ENCODE peak calls at places on chromosomes 6 and 20, in eight cellular contexts. J is HFF-Myc, C is cardiac muscle cell, K is MV-4-11, P is NAMALWA, W is coronary artery, S is Right ventricle myocardium superior, G is iris pigment epithelial cell. A is an unnamed sample.

GRCh38 chr6:33247977-33248642 is 23.6 kb downstream of the VPS52 start:
- DNase-seq in K (peak; percentile 76), S (peak; percentile 92), C (peak; percentile 91), J (peak; percentile 77), W (peak; percentile 90), G (peak; percentile 82), P (peak; percentile 94), A (peak; percentile 89)

GRCh38 chr6:83119742-83120300 is 52.4 kb downstream of the DOP1A start:
- DNase-seq in S (no peak), W (no peak), K (no peak), C (peak; percentile 4), P (no peak), G (peak; percentile 31), J (no peak), A (no peak)

GRCh38 chr6:108781419-108782110 is 66.7 kb upstream of the ARMC2 start:
- DNase-seq in G (no peak), K (no peak), P (no peak), C (no peak), S (no peak), W (no peak), J (no peak), A (peak; percentile 23)

GRCh38 chr20:4848041-4848440 is 126.3 kb downstream of the PRND start:
- DNase-seq in P (no peak), J (no peak), G (no peak), K (no peak), C (no peak), W (no peak), S (no peak), A (no peak)

GRCh38 chr20:49446808-49447207 is 35.7 kb downstream of the KCNB1 start:
- DNase-seq in J (no peak), W (peak; percentile 89), S (peak; percentile 90), P (no peak), K (peak; percentile 30), G (no peak), C (peak; percentile 87), A (no peak)

GRCh38 chr6:146785001-146785585 is 186.3 kb downstream of the ADGB start:
- DNase-seq in P (peak; percentile 76), K (peak; percentile 57), C (peak; percentile 66), G (peak; percentile 53), J (peak; percentile 32), S (no peak), W (no peak), A (no peak)

GRCh38 chr20:36384022-36384619 is 78.0 kb downstream of the DLGAP4 start:
- DNase-seq in W (no peak), J (peak; percentile 11), C (peak; percentile 43), S (no peak), K (peak; percentile 27), G (peak; percentile 29), P (peak; percentile 76), A (no peak)

GRCh38 chr6:10837692-10837996 is 695 bp downstream of the MAK start:
- DNase-seq in S (no peak), G (peak; percentile 4), W (no peak), C (peak; percentile 13), K (no peak), J (no peak), P (peak; percentile 51), A (peak; percentile 26)

GRCh38 chr20:48267825-48268615 is 482.7 kb upstream of the SULF2 start:
- DNase-seq in G (no peak), P (no peak), K (no peak), J (no peak), W (peak; percentile 43), C (no peak), S (no peak), A (no peak)

GRCh38 chr6:125377621-125378020 is 75.9 kb upstream of the HDDC2 start:
- DNase-seq in P (no peak), J (peak; percentile 77), S (no peak), W (no peak), K (peak; percentile 97), C (peak; percentile 84), G (peak; percentile 23), A (no peak)

GRCh38 chr6:7073082-7073783 is 34.5 kb upstream of the RREB1 start:
- DNase-seq in J (no peak), G (no peak), K (no peak), W (no peak), S (no peak), P (no peak), C (no peak), A (no peak)

GRCh38 chr20:60057123-60057865 is 99.1 kb downstream of the CDH26 start:
- DNase-seq in C (peak; percentile 70), W (no peak), K (peak; percentile 92), P (peak; percentile 73), G (peak; percentile 63), J (peak; percentile 51), S (peak; percentile 70), A (peak; percentile 83)

GRCh38 chr6:135488023-135488422 is 9.5 kb downstream of the AHI1 start:
- DNase-seq in J (peak; percentile 10), P (no peak), G (peak; percentile 84), S (no peak), K (no peak), W (no peak), C (peak; percentile 67), A (no peak)

GRCh38 chr6:43436577-43437282 is 9.4 kb downstream of the ABCC10 start:
- DNase-seq in S (no peak), C (peak; percentile 96), J (peak; percentile 78), P (no peak), G (peak; percentile 83), W (no peak), K (no peak), A (no peak)

GRCh38 chr6:152459245-152459644 is 177.9 kb downstream of the SYNE1 start:
- DNase-seq in P (no peak), S (no peak), G (no peak), K (no peak), C (no peak), J (no peak), W (no peak), A (no peak)

GRCh38 chr6:18016133-18016532 is 28.7 kb upstream of the KIF13A start:
- DNase-seq in P (no peak), K (no peak), J (no peak), C (no peak), S (no peak), W (no peak), G (no peak), A (no peak)

GRCh38 chr20:50930139-50931047 is 844 bp downstream of the ADNP start:
- DNase-seq in S (peak; percentile 59), J (no peak), K (no peak), C (no peak), P (peak; percentile 23), W (no peak), G (peak; percentile 8), A (peak; percentile 38)

GRCh38 chr20:721876-722275 is 46.3 kb upstream of the SCRT2 start:
- DNase-seq in W (no peak), K (no peak), S (no peak), G (no peak), P (no peak), J (no peak), C (no peak), A (no peak)

GRCh38 chr20:61949714-61950630 is 115.7 kb downstream of the TAF4 start:
- DNase-seq in K (no peak), P (no peak), G (no peak), S (peak; percentile 24), W (no peak), C (no peak), J (no peak), A (no peak)

GRCh38 chr6:90887764-90888163 is 300.9 kb upstream of the MAP3K7 start:
- DNase-seq in C (no peak), P (no peak), K (no peak), G (no peak), W (no peak), J (no peak), S (no peak), A (no peak)

GRCh38 chr20:47950103-47950502 is 164.8 kb upstream of the SULF2 start:
- DNase-seq in W (no peak), K (no peak), P (no peak), C (peak; percentile 78), G (peak; percentile 46), J (no peak), S (no peak), A (no peak)

GRCh38 chr6:134746125-134746524 is 203.8 kb downstream of the ALDH8A1 start:
- DNase-seq in K (no peak), C (no peak), W (no peak), J (no peak), G (no peak), S (no peak), P (no peak), A (no peak)

GRCh38 chr6:141482773-141483172 is 650.0 kb upstream of the GJE1 start:
- DNase-seq in S (no peak), G (peak; percentile 34), W (no peak), J (no peak), K (peak; percentile 36), C (peak; percentile 15), P (peak; percentile 64), A (no peak)

GRCh38 chr6:100138346-100139022 is 144.5 kb upstream of the MCHR2 start:
- DNase-seq in S (no peak), W (no peak), P (no peak), K (no peak), C (no peak), G (no peak), J (no peak), A (no peak)

GRCh38 chr6:31190488-31190887 is 20.0 kb upstream of the POU5F1 start:
- DNase-seq in K (no peak), G (no peak), J (no peak), W (no peak), S (no peak), C (no peak), P (no peak), A (no peak)

GRCh38 chr6:2793491-2794151 is 28.4 kb downstream of the WRNIP1 start:
- DNase-seq in P (no peak), K (peak; percentile 91), W (no peak), C (no peak), S (peak; percentile 51), G (no peak), J (no peak), A (peak; percentile 69)

GRCh38 chr6:119942078-119942752 is 592.7 kb upstream of the MAN1A1 start:
- DNase-seq in P (no peak), W (no peak), S (no peak), K (no peak), C (no peak), G (no peak), J (no peak), A (no peak)

GRCh38 chr20:4090756-4091331 is 75.5 kb upstream of the RNF24 start:
- DNase-seq in K (peak; percentile 27), P (no peak), G (no peak), W (no peak), C (peak; percentile 72), S (no peak), J (no peak), A (no peak)

GRCh38 chr6:7938562-7939185 is 28.1 kb upstream of the TXNDC5 start:
- DNase-seq in W (no peak), K (peak; percentile 73), G (no peak), S (no peak), P (peak; percentile 50), C (no peak), J (no peak), A (no peak)

GRCh38 chr6:67885081-67886033 is 749.7 kb upstream of the ADGRB3 start:
- DNase-seq in C (no peak), G (no peak), S (no peak), P (no peak), W (no peak), K (no peak), J (no peak), A (no peak)

GRCh38 chr20:59753836-59754235 is 149.5 kb downstream of the PHACTR3 start:
- DNase-seq in J (no peak), S (no peak), C (no peak), K (no peak), P (no peak), W (no peak), G (no peak), A (no peak)

GRCh38 chr6:167774881-167775280 is 51.8 kb upstream of the AFDN start:
- DNase-seq in G (no peak), C (no peak), S (no peak), J (no peak), K (no peak), P (no peak), W (no peak), A (no peak)

GRCh38 chr20:7410150-7410549 is 530.1 kb downstream of the HAO1 start:
- DNase-seq in W (no peak), K (no peak), J (no peak), S (no peak), C (no peak), G (no peak), P (no peak), A (no peak)

GRCh38 chr6:28807682-28808280 is 116.0 kb downstream of the TRIM27 start:
- DNase-seq in P (peak; percentile 80), K (peak; percentile 62), C (peak; percentile 48), W (no peak), J (peak; percentile 63), G (peak; percentile 69), S (no peak), A (peak; percentile 16)